ENCODE peak calls at places on chromosomes 16 and 17, in eight cellular contexts. K is adrenal gland; B is esophagus squamous epithelium; M is H9; Z is stomach; R is CD8-positive, alpha-beta T cell; T is thyroid gland; N is body of pancreas. J is an unnamed sample.

GRCh38 chr17:76153640-76154039 is 12.6 kb upstream of the FOXJ1 start:
- DNase-seq in M (peak; percentile 68), B (no peak), R (no peak), Z (no peak), N (no peak), K (no peak), T (no peak), J (no peak)

GRCh38 chr16:88533381-88533831 is 36.8 kb upstream of the ZC3H18 start:
- DNase-seq in T (peak; percentile 42), N (no peak), Z (no peak), R (no peak), B (no peak), K (no peak), M (no peak), J (no peak)

GRCh38 chr17:45935197-45935709 is 40.9 kb downstream of the MAPT start:
- DNase-seq in B (no peak), Z (no peak), T (no peak), R (no peak), M (no peak), K (no peak), N (no peak), J (no peak)

GRCh38 chr16:77353587-77354263 is 81.1 kb downstream of the ADAMTS18 start:
- DNase-seq in T (no peak), K (no peak), M (no peak), B (no peak), N (no peak), Z (no peak), R (no peak), J (no peak)

GRCh38 chr17:79109584-79109983 is 35.0 kb downstream of the ENGASE start:
- DNase-seq in R (no peak), N (no peak), B (no peak), M (peak; percentile 61), Z (no peak), T (no peak), K (no peak), J (no peak)

GRCh38 chr16:21100447-21100846 is 50.2 kb downstream of the DNAH3 start:
- DNase-seq in K (no peak), B (no peak), R (no peak), M (no peak), N (no peak), Z (no peak), T (no peak), J (no peak)

GRCh38 chr17:18270851-18271170 is 10.3 kb downstream of the MIEF2 start:
- DNase-seq in K (no peak), T (no peak), N (no peak), Z (no peak), M (no peak), R (no peak), B (no peak), J (no peak)

GRCh38 chr16:28863929-28864886 is 565 bp downstream of the SH2B1 start:
- DNase-seq in M (no peak), N (no peak), R (no peak), K (peak; percentile 63), Z (no peak), B (no peak), T (peak; percentile 19), J (no peak)

GRCh38 chr16:27317320-27317719 is 3.5 kb downstream of the IL4R start:
- DNase-seq in K (no peak), Z (no peak), N (no peak), B (no peak), M (no peak), T (no peak), R (no peak), J (no peak)

GRCh38 chr17:68035131-68035522 is 408 bp upstream of the KPNA2 start:
- DNase-seq in M (peak; percentile 98), R (peak; percentile 77), B (peak; percentile 80), K (peak; percentile 93), N (peak; percentile 93), T (peak; percentile 94), Z (peak; percentile 94), J (peak; percentile 95)

DNA sequence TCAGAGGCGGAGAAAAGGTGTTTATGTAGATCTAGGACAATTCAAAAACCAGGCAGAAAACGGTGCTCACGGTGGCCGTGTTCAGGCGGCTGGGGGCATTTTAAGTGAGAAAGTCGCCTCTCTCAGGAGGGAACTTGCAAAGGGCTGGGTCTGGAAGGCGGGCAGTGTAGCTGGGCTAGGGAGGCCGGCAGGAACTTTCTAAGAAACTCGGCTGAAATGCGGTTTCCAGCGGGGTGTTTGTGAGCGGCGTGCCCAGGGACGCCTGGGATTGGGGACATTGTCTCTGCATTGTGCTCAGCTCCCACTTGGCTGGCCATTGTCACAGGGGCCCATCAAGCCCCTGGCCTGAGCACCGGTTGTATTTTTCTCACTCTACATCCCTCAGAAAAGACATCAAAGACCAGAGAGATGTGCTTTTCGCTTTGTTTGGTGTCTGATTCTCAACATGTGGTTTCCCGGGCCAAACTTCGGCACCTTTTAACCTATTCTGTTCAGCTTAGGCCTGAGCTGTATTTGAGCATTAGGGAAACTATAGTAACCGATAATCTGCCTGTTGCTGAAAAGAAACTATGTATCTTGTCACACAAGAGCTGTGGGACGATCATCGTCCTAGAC is 291.1 kb upstream of the IRX3 start:
- DNase-seq in B (no peak), Z (no peak), N (no peak), R (no peak), K (no peak), M (peak; percentile 40), T (no peak), J (no peak)
- H3K27me3 ChIP-seq in B (peaks cover 46% of the 10 kb centered on the region), Z (peaks cover 25% of the 10 kb centered on the region), N (no peaks in the 10 kb centered on the region), R (no peaks in the 10 kb centered on the region), K (peaks cover 13% of the 10 kb centered on the region), M (no peaks in the 10 kb centered on the region), T (no peaks in the 10 kb centered on the region), J (no peaks in the 10 kb centered on the region)

GRCh38 chr17:35596072-35596471 is 8.9 kb downstream of the AP2B1 start:
- DNase-seq in Z (no peak), M (no peak), N (no peak), B (no peak), K (no peak), R (no peak), T (peak; percentile 8), J (no peak)
- H3K27me3 ChIP-seq in Z (no peaks in the 10 kb centered on the region), M (no peaks in the 10 kb centered on the region), N (no peaks in the 10 kb centered on the region), B (no peaks in the 10 kb centered on the region), K (no peaks in the 10 kb centered on the region), R (no peaks in the 10 kb centered on the region), T (no peaks in the 10 kb centered on the region), J (no peaks in the 10 kb centered on the region)

GRCh38 chr17:37747222-37747621 is 2.4 kb upstream of the HNF1B start:
- DNase-seq in R (no peak), T (no peak), Z (no peak), N (no peak), K (no peak), M (no peak), B (no peak), J (no peak)
- H3K27me3 ChIP-seq in R (peaks cover 16% of the 10 kb centered on the region), T (peaks cover 22% of the 10 kb centered on the region), Z (peaks cover 61% of the 10 kb centered on the region), N (no peaks in the 10 kb centered on the region), K (peaks cover 59% of the 10 kb centered on the region), M (peaks cover 57% of the 10 kb centered on the region), B (peaks cover 99% of the 10 kb centered on the region), J (peaks cover 12% of the 10 kb centered on the region)

DNA sequence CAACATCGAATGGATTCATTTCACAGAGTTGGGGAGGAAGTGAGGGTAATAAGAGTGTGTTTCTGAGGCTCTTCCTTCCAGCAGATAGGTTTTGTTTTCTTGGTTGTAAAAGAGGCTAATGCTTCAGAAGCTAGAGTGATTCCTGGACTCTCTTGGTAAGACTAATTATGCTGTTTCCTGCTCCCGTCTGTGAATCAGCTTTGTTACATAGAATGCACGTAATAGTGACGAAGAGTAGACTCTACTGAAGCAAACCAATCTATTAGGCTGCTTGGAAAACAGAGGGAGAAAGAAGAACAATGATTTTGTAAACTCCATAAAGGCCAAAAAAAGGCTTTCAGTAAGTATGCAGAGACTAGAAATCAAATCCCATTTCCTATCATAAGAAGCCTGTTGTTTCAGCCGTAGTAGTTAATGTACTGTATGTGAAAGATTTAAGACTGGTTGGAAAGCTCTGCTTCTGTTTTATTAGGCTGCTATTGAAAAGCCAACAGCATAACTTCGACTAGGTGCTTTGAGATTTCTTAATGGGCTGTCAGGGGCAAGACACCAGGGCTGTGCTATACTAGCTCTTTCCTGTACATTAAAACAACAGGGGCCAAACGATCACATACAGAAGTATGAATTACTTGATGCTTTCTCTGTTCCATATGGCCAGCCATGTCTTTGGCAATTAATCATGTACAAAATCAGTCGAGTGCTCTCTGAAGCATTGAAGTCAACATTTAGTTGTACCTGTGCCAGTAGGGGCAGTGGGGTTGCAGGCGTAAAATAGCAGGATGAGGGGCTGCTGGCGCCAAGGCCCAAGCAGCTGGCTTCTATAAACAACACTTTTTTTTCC is 219.1 kb downstream of the FTO start:
- DNase-seq in R (no peak), N (no peak), B (no peak), M (no peak), K (no peak), Z (no peak), T (peak; percentile 21), J (no peak)
- H3K27me3 ChIP-seq in R (no peaks in the 10 kb centered on the region), N (no peaks in the 10 kb centered on the region), B (no peaks in the 10 kb centered on the region), M (no peaks in the 10 kb centered on the region), K (no peaks in the 10 kb centered on the region), Z (no peaks in the 10 kb centered on the region), T (no peaks in the 10 kb centered on the region), J (no peaks in the 10 kb centered on the region)

GRCh38 chr16:49749816-49750215 is 106.1 kb downstream of the ZNF423 start:
- DNase-seq in K (no peak), M (no peak), Z (no peak), T (no peak), B (no peak), R (no peak), N (no peak), J (no peak)
- H3K27me3 ChIP-seq in K (no peaks in the 10 kb centered on the region), M (no peaks in the 10 kb centered on the region), Z (peaks cover 11% of the 10 kb centered on the region), T (no peaks in the 10 kb centered on the region), B (peaks cover 6% of the 10 kb centered on the region), R (no peaks in the 10 kb centered on the region), N (no peaks in the 10 kb centered on the region), J (peaks cover 11% of the 10 kb centered on the region)

GRCh38 chr17:80437532-80437931 is 22.6 kb downstream of the ENDOV start:
- DNase-seq in T (no peak), K (peak; percentile 74), R (no peak), B (no peak), Z (no peak), N (no peak), M (no peak), J (no peak)
- H3K27me3 ChIP-seq in T (no peaks in the 10 kb centered on the region), K (no peaks in the 10 kb centered on the region), R (no peaks in the 10 kb centered on the region), B (no peaks in the 10 kb centered on the region), Z (peaks cover 7% of the 10 kb centered on the region), N (no peaks in the 10 kb centered on the region), M (no peaks in the 10 kb centered on the region), J (no peaks in the 10 kb centered on the region)

GRCh38 chr16:705748-706188 is at the start of gene FBXL16:
- DNase-seq in M (no peak), K (no peak), R (no peak), Z (no peak), B (no peak), T (no peak), N (no peak), J (no peak)
- H3K27me3 ChIP-seq in M (peaks cover 52% of the 10 kb centered on the region), K (peaks cover 59% of the 10 kb centered on the region), R (peaks cover 55% of the 10 kb centered on the region), Z (peaks cover 100% of the 10 kb centered on the region), B (peaks cover 100% of the 10 kb centered on the region), T (peaks cover 23% of the 10 kb centered on the region), N (peaks cover 65% of the 10 kb centered on the region), J (no peaks in the 10 kb centered on the region)

GRCh38 chr17:82656266-82656665 is 8.0 kb upstream of the WDR45B start:
- DNase-seq in T (no peak), M (no peak), B (no peak), R (no peak), N (no peak), Z (no peak), K (no peak), J (no peak)
- H3K27me3 ChIP-seq in T (no peaks in the 10 kb centered on the region), M (no peaks in the 10 kb centered on the region), B (no peaks in the 10 kb centered on the region), R (no peaks in the 10 kb centered on the region), N (no peaks in the 10 kb centered on the region), Z (no peaks in the 10 kb centered on the region), K (no peaks in the 10 kb centered on the region), J (no peaks in the 10 kb centered on the region)

J was measured in DND-41.